ENCODE peak calls at places on chromosomes 4 and X, in ten cellular contexts. One of them, this sample, is unnamed.

GRCh38 chr4:75634951-75635350 is 4.6 kb upstream of the CDKL2 start:
- DNase-seq in ELF-1: no peak
- DNase-seq in EL: peak; percentile 23
- DNase-seq in putamen: no peak
- DNase-seq in thoracic aorta: no peak
- DNase-seq in central memory CD4-positive, alpha-beta T cell: no peak
- DNase-seq in fibroblast of pulmonary artery: peak; percentile 24
- DNase-seq in dermis blood vessel endothelial cell: no peak
- DNase-seq in BJ: no peak
- DNase-seq in GM12891: no peak
- DNase-seq in this sample: no peak

GRCh38 chr4:145524535-145524934 is 42.9 kb downstream of the SMAD1 start:
- DNase-seq in ELF-1: no peak
- DNase-seq in EL: no peak
- DNase-seq in putamen: no peak
- DNase-seq in thoracic aorta: no peak
- DNase-seq in central memory CD4-positive, alpha-beta T cell: no peak
- DNase-seq in fibroblast of pulmonary artery: no peak
- DNase-seq in dermis blood vessel endothelial cell: no peak
- DNase-seq in BJ: no peak
- DNase-seq in GM12891: no peak
- DNase-seq in this sample: no peak

GRCh38 chrX:71224969-71225368 is 1.9 kb downstream of the GJB1 start:
- DNase-seq in ELF-1: no peak
- DNase-seq in EL: no peak
- DNase-seq in putamen: no peak
- DNase-seq in thoracic aorta: no peak
- DNase-seq in central memory CD4-positive, alpha-beta T cell: no peak
- DNase-seq in fibroblast of pulmonary artery: no peak
- DNase-seq in dermis blood vessel endothelial cell: no peak
- DNase-seq in BJ: no peak
- DNase-seq in GM12891: no peak
- DNase-seq in this sample: no peak

GRCh38 chr4:151197258-151197657 is 79.7 kb upstream of the PRSS48 start:
- DNase-seq in ELF-1: no peak
- DNase-seq in EL: no peak
- DNase-seq in putamen: no peak
- DNase-seq in thoracic aorta: no peak
- DNase-seq in central memory CD4-positive, alpha-beta T cell: no peak
- DNase-seq in fibroblast of pulmonary artery: peak; percentile 56
- DNase-seq in dermis blood vessel endothelial cell: no peak
- DNase-seq in BJ: no peak
- DNase-seq in GM12891: no peak
- DNase-seq in this sample: no peak

GRCh38 chr4:71211748-71212147 is 127.1 kb upstream of the SLC4A4 start:
- DNase-seq in ELF-1: no peak
- DNase-seq in EL: no peak
- DNase-seq in putamen: no peak
- DNase-seq in thoracic aorta: no peak
- DNase-seq in central memory CD4-positive, alpha-beta T cell: no peak
- DNase-seq in fibroblast of pulmonary artery: no peak
- DNase-seq in dermis blood vessel endothelial cell: no peak
- DNase-seq in BJ: no peak
- DNase-seq in GM12891: no peak
- DNase-seq in this sample: no peak

GRCh38 chrX:42422961-42423360 is 355.0 kb downstream of the PPP1R2C start:
- DNase-seq in ELF-1: no peak
- DNase-seq in EL: peak; percentile 1
- DNase-seq in putamen: no peak
- DNase-seq in thoracic aorta: no peak
- DNase-seq in central memory CD4-positive, alpha-beta T cell: no peak
- DNase-seq in fibroblast of pulmonary artery: no peak
- DNase-seq in dermis blood vessel endothelial cell: no peak
- DNase-seq in BJ: no peak
- DNase-seq in GM12891: no peak
- DNase-seq in this sample: no peak

GRCh38 chr4:80207172-80207583 is 9.9 kb downstream of the PRDM8 start:
- DNase-seq in ELF-1: no peak
- DNase-seq in EL: no peak
- DNase-seq in putamen: no peak
- DNase-seq in thoracic aorta: no peak
- DNase-seq in central memory CD4-positive, alpha-beta T cell: no peak
- DNase-seq in fibroblast of pulmonary artery: no peak
- DNase-seq in dermis blood vessel endothelial cell: no peak
- DNase-seq in BJ: no peak
- DNase-seq in GM12891: no peak
- DNase-seq in this sample: no peak

GRCh38 chr4:87038837-87039715 is 104.3 kb downstream of the AFF1 start:
- DNase-seq in ELF-1: peak; percentile 82
- DNase-seq in EL: peak; percentile 91
- DNase-seq in putamen: peak; percentile 61
- DNase-seq in thoracic aorta: peak; percentile 72
- DNase-seq in central memory CD4-positive, alpha-beta T cell: no peak
- DNase-seq in fibroblast of pulmonary artery: peak; percentile 81
- DNase-seq in dermis blood vessel endothelial cell: peak; percentile 87
- DNase-seq in BJ: peak; percentile 50
- DNase-seq in GM12891: no peak
- DNase-seq in this sample: peak; percentile 55

GRCh38 chr4:65599335-65599734 is 71.0 kb downstream of the EPHA5 start:
- DNase-seq in ELF-1: no peak
- DNase-seq in EL: peak; percentile 39
- DNase-seq in putamen: no peak
- DNase-seq in thoracic aorta: no peak
- DNase-seq in central memory CD4-positive, alpha-beta T cell: no peak
- DNase-seq in fibroblast of pulmonary artery: peak; percentile 3
- DNase-seq in dermis blood vessel endothelial cell: no peak
- DNase-seq in BJ: no peak
- DNase-seq in GM12891: no peak
- DNase-seq in this sample: no peak